ENCODE peak calls at places on chromosome X, in seven cellular contexts. H is GM13977, X is sigmoid colon, N is BJ, B is choroid plexus epithelial cell, E is stomach, S is fibroblast of villous mesenchyme. G is an unnamed sample.

GRCh38 chrX:37491686-37492085 is 79.8 kb upstream of the LANCL3 start:
- DNase-seq in B (no peak), N (no peak), X (no peak), S (no peak), H (no peak), E (no peak), G (no peak)

GRCh38 chrX:119238557-119238956 is 2.5 kb downstream of the PGRMC1 start:
- DNase-seq in X (no peak), E (no peak), S (no peak), B (peak), H (no peak), N (no peak), G (no peak)

GRCh38 chrX:79081895-79082512 is 62.5 kb upstream of the GPR174 start:
- DNase-seq in S (peak), X (no peak), B (peak), N (no peak), H (peak), E (no peak), G (peak)

GRCh38 chrX:69073721-69074120 is 91.5 kb downstream of the PJA1 start:
- DNase-seq in X (peak), E (no peak), H (no peak), S (no peak), N (no peak), B (no peak), G (no peak)

GRCh38 chrX:13506574-13506973 is 62.8 kb upstream of the EGFL6 start:
- DNase-seq in H (peak), X (no peak), N (no peak), E (peak), S (peak), B (peak), G (no peak)

GRCh38 chrX:131045786-131046185 is 12.4 kb upstream of the ARHGAP36 start:
- DNase-seq in X (no peak), S (no peak), N (no peak), B (no peak), E (no peak), H (no peak), G (no peak)

GRCh38 chrX:119121341-119121740 is 6.3 kb downstream of the KIAA1210 start:
- DNase-seq in B (peak), H (no peak), S (peak), E (no peak), N (no peak), X (no peak), G (no peak)

GRCh38 chrX:318739-319578 is at the start of gene GTPBP6:
- DNase-seq in X (peak), S (peak), N (peak), E (peak), H (peak), B (peak), G (peak)

GRCh38 chrX:136259543-136259942 is 8.3 kb upstream of the MAP7D3 start:
- DNase-seq in B (peak), S (peak), H (no peak), X (no peak), N (no peak), E (no peak), G (no peak)

GRCh38 chrX:39399387-39399786 is 598.1 kb downstream of the MID1IP1 start:
- DNase-seq in N (no peak), X (no peak), H (no peak), B (no peak), S (no peak), E (no peak), G (no peak)

GRCh38 chrX:6002056-6002455 is 226.6 kb downstream of the NLGN4X start:
- DNase-seq in X (no peak), S (peak), E (no peak), B (no peak), H (no peak), N (no peak), G (no peak)

GRCh38 chrX:95884196-95884595 is 800.4 kb upstream of the DIAPH2 start:
- DNase-seq in X (no peak), S (no peak), H (no peak), B (peak), E (no peak), N (no peak), G (no peak)

DNA sequence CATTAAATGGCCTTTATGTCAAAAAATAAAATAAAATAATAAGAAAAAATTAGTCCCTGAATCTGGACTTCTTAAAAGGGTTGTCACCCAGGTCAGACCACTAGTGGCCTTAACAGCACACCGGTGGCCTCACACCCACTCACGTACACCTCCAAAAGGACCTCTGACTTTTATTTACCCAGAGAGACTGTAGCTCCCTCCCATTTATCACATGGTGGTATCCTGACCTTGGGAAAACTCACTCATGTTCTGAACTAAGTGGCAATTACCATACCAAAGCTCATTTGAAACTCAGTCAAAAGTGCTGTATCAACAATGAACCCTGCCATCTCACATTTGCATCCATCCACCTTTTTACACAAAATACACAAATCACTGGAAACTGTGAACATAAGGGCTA is 53.1 kb upstream of the MAP3K15 start:
- DNase-seq in H (no peak), N (no peak), S (no peak), E (no peak), B (no peak), X (no peak), G (no peak)
- TF ChIP-seq CTCF in H (no peak), N (no peak), S (no peak), E (no peak), B (no peak), X (no peak), G (no peak)

DNA sequence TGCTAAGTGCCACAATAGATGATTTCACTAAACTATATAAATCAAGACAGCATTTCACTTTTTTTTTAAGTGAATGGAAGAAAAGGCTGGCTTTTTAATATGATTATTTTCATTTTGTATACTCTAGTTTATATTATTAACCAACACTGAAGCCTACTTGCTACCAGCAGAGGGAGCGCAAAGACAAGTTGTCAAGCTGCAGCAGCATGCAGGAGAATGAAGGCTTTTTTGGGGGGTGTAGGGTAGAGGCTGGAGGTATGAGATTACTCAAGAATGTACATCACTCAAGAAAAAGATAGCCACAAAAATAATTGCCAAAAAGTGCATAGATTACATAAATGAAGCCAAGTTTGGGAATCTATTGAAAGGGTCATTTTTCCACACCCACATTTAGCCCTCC is 519.5 kb downstream of the FGF13 start:
- DNase-seq in E (no peak), N (no peak), S (no peak), X (no peak), H (peak), B (peak), G (no peak)
- TF ChIP-seq CTCF in E (no peak), N (no peak), S (peak), X (peak), H (peak), B (peak), G (peak)

DNA sequence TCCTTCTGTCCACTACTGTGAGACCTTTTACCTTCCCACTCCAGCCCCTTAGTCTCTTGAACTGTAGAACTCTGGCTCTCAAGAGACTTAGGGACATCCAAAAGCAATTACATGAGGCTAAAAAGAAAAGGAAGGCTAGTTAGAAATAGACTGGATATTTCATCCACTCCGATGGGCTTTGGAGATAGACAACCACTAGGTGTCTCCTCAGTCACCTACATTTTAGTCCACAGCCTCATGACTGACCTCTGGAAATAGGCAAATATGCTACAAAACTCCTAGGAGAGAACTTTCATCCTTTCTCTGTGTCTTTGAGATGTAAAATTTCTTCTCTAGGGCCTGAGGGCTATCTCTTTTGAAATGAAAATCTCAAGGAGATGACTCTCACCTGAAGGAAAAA is 45.1 kb upstream of the LAMP2 start:
- DNase-seq in B (peak), N (no peak), X (no peak), H (no peak), S (peak), E (no peak), G (no peak)
- TF ChIP-seq CTCF in B (peak), N (peak), X (no peak), H (peak), S (peak), E (no peak), G (peak)

GRCh38 chrX:46554942-46555341 is 9.7 kb upstream of the ZNF674 start:
- DNase-seq in H (no peak), E (no peak), X (no peak), B (peak), S (peak), N (no peak), G (no peak)
- TF ChIP-seq CTCF in H (peak), E (no peak), X (no peak), B (peak), S (peak), N (peak), G (no peak)

GRCh38 chrX:133776072-133776471 is 209.3 kb downstream of the GPC3 start:
- DNase-seq in E (peak), X (no peak), S (no peak), B (peak), N (no peak), H (no peak), G (no peak)
- TF ChIP-seq CTCF in E (no peak), X (no peak), S (peak), B (peak), N (peak), H (peak), G (peak)

GRCh38 chrX:102835504-102836146 is 101.4 kb upstream of the RAB40AL start:
- DNase-seq in N (no peak), B (peak), E (no peak), H (peak), S (peak), X (no peak), G (no peak)
- TF ChIP-seq CTCF in N (peak), B (peak), E (no peak), H (peak), S (peak), X (peak), G (peak)

GRCh38 chrX:18946157-18946556 is 37.8 kb downstream of the PHKA2 start:
- DNase-seq in N (no peak), S (no peak), B (no peak), E (no peak), H (no peak), X (no peak), G (no peak)

GRCh38 chrX:18955676-18956075 is 28.2 kb downstream of the PHKA2 start:
- DNase-seq in N (no peak), E (no peak), H (no peak), S (no peak), B (no peak), X (no peak), G (no peak)

GRCh38 chrX:18956322-18957032 is 27.4 kb downstream of the PHKA2 start:
- DNase-seq in X (no peak), E (no peak), H (no peak), S (no peak), N (no peak), B (no peak), G (no peak)

GRCh38 chrX:18949902-18950301 is 34.0 kb downstream of the PHKA2 start:
- DNase-seq in B (no peak), S (no peak), X (no peak), N (no peak), H (no peak), E (no peak), G (no peak)

DNA sequence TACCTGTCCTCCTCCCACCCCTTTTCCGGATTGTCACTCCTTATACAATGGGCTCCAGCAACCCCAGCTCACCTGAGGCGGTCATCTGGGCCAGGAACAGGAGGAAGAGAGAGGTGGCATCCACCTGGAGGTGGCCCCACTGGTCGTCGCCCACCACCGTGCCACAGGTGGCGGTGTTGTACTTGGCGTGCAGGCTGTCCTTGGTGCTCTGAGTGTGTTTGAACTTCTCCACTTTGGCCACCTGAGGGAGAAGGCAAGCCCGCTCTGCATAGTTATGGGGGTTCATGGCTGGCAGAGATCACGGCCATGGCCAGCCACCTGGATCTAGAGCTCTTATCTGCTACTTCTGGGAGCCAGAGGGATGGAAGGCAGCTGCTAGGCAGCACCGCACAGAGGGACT is 32.9 kb downstream of the PHKA2 start:
- DNase-seq in S (no peak), E (no peak), X (no peak), N (no peak), H (no peak), B (no peak), G (no peak)
- TF ChIP-seq CTCF in S (no peak), E (no peak), X (no peak), N (no peak), H (no peak), B (no peak), G (no peak)